ENCODE peak calls at places on chromosome 12, in six cellular contexts. F is WTC11, E is H1, Y is K562, U is HCT116, R is GM12878. Z is an unnamed sample.

GRCh38 chr12:18589316-18589715 is 148.5 kb downstream of the PLCZ1 start:
- DNase-seq in U (no peak), Y (no peak), F (no peak), R (no peak), E (no peak), Z (no peak)

GRCh38 chr12:62848418-62848817 is 86.5 kb downstream of the PPM1H start:
- DNase-seq in F (no peak), E (no peak), U (peak), Y (no peak), R (peak), Z (no peak)

GRCh38 chr12:52636189-52636588 is 15.8 kb downstream of the KRT2 start:
- DNase-seq in E (peak), U (no peak), Y (no peak), F (no peak), R (no peak), Z (no peak)

GRCh38 chr12:75759842-75760260 is 248.4 kb upstream of the KRR1 start:
- DNase-seq in R (no peak), E (no peak), Y (no peak), F (no peak), U (peak), Z (no peak)

GRCh38 chr12:12190087-12190809 is 76.6 kb downstream of the LRP6 start:
- DNase-seq in E (no peak), R (no peak), Y (peak), F (no peak), U (no peak), Z (no peak)

GRCh38 chr12:94644622-94645021 is 5.7 kb downstream of the TMCC3 start:
- DNase-seq in F (no peak), R (peak), E (no peak), Y (no peak), U (no peak), Z (no peak)

GRCh38 chr12:47802312-47802711 is 17.4 kb downstream of the HDAC7 start:
- DNase-seq in E (no peak), U (no peak), F (peak), R (no peak), Y (no peak), Z (no peak)

GRCh38 chr12:16955083-16955657 is 349.2 kb upstream of the LMO3 start:
- DNase-seq in U (no peak), E (no peak), Y (no peak), F (no peak), R (no peak), Z (no peak)

GRCh38 chr12:77343291-77343690 is 277.9 kb upstream of the E2F7 start:
- DNase-seq in Y (no peak), E (no peak), R (no peak), U (no peak), F (no peak), Z (no peak)

GRCh38 chr12:31855427-31855826 is 103.8 kb upstream of the RESF1 start:
- DNase-seq in F (no peak), R (no peak), E (no peak), U (no peak), Y (no peak), Z (no peak)

GRCh38 chr12:131368073-131369071 is 342.5 kb upstream of the SFSWAP start:
- DNase-seq in R (no peak), E (no peak), Y (no peak), U (no peak), F (no peak), Z (no peak)

GRCh38 chr12:131371580-131372475 is 339.1 kb upstream of the SFSWAP start:
- DNase-seq in F (no peak), R (no peak), Y (no peak), E (peak), U (no peak), Z (no peak)

GRCh38 chr12:131370791-131371579 is 339.9 kb upstream of the SFSWAP start:
- DNase-seq in F (no peak), E (peak), U (no peak), Y (no peak), R (no peak), Z (no peak)

GRCh38 chr12:131369094-131369845 is 341.6 kb upstream of the SFSWAP start:
- DNase-seq in F (no peak), U (no peak), Y (no peak), E (no peak), R (no peak), Z (no peak)

DNA sequence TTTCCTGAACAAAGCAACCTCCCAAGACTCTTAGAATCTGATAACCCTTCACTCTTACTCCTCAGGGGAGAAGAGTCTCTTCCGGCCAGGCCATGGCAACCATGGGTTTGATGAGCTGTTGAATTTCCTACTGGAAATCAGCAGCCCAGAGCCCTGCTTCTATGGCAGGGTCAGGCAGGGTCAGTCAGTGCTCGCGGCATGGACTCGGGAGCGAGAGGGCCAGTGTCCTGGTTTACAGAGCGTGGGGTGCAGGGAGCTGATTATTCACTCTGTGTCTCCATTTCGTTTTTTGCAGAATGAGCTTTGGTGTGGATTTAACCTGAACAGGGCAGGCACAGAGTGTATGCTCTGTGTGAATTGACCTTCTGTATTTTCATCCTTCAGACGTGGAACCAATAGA is 340.6 kb upstream of the SFSWAP start:
- DNase-seq in Y (no peak), U (no peak), E (no peak), R (no peak), F (no peak), Z (no peak)
- TF ChIP-seq ATF3 in Y (no peak), U (no peak), E (no peak), R (no peak), F (no peak), Z (no peak)

GRCh38 chr12:131810672-131811071 is 17.5 kb upstream of the MMP17 start:
- DNase-seq in R (no peak), U (no peak), F (no peak), E (no peak), Y (no peak), Z (no peak)
- TF ChIP-seq ATF3 in R (no peak), U (no peak), F (no peak), E (no peak), Y (no peak), Z (no peak)

GRCh38 chr12:90090929-90091651 is 382.5 kb upstream of the ATP2B1 start:
- DNase-seq in E (no peak), Y (no peak), U (peak), R (no peak), F (no peak), Z (no peak)

GRCh38 chr12:90086281-90086680 is 377.6 kb upstream of the ATP2B1 start:
- DNase-seq in R (no peak), F (no peak), Y (no peak), E (no peak), U (no peak), Z (no peak)

GRCh38 chr12:90091809-90092208 is 383.2 kb upstream of the ATP2B1 start:
- DNase-seq in Y (no peak), U (no peak), R (no peak), F (no peak), E (no peak), Z (no peak)
- TF ChIP-seq ATF3 in Y (no peak), U (no peak), R (no peak), F (no peak), E (no peak), Z (no peak)

GRCh38 chr12:19744760-19745218 is 305.5 kb downstream of the AEBP2 start:
- DNase-seq in U (no peak), E (no peak), F (no peak), Y (no peak), R (no peak), Z (no peak)
- TF ChIP-seq ATF3 in U (no peak), E (no peak), F (no peak), Y (no peak), R (no peak), Z (no peak)

DNA sequence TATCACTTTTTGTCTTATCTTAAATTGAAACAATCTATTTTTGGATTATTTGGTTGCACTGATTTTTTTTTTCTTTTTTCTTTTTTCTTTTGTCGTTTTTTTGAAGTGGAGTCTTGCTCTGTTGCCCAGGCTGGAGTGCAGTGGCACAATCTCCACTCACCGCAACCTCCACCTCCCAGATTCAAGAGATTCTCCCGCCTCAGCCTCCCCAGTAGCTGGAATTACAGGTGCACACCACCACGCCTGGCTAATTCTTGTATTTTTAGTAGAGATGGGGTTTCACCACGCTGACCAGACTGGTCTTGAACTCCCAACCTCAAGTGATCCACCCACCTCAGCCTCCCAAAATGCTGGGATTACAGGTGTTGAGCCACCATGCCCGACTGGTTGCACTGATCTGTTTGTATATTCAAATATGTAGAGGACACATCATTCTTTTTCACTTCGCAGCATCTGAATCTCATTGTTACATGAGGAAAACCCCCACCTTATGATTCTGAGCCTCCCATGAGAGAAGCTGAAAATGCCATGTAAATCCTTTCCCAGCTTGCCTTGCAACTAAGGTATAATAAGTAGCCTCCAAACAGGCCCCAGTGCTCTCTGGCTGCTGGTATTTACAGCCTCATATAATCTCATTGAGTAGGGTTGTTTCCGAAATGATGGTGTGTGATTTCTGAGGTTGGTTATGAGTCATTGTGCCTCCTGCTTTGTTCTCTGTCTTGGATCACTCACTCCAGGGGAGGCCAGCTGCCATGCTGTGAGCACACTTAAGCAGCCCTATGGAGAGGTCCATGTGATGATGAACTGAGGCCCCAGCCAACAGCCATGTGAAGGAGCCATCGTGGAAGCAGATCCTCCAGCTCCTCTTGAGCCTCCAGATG is 5.2 kb upstream of the HSP90B1 start:
- DNase-seq in F (no peak), R (peak), Y (no peak), E (no peak), U (peak), Z (no peak)
- TF ChIP-seq ATF3 in F (no peak), R (no peak), Y (no peak), E (no peak), U (no peak), Z (no peak)

GRCh38 chr12:108236366-108236765 is 102.7 kb downstream of the CMKLR1 start:
- DNase-seq in E (no peak), R (no peak), U (no peak), F (no peak), Y (no peak), Z (no peak)

GRCh38 chr12:108232565-108232964 is 103.5 kb downstream of the WSCD2 start:
- DNase-seq in F (no peak), Y (no peak), R (no peak), U (peak), E (no peak), Z (no peak)

GRCh38 chr12:108235231-108235959 is 103.7 kb downstream of the CMKLR1 start:
- DNase-seq in Y (no peak), R (no peak), U (no peak), E (no peak), F (peak), Z (no peak)

GRCh38 chr12:108231909-108232434 is 102.9 kb downstream of the WSCD2 start:
- DNase-seq in R (no peak), F (no peak), U (no peak), Y (no peak), E (no peak), Z (no peak)

GRCh38 chr12:108234155-108234554 is 105.0 kb downstream of the CMKLR1 start:
- DNase-seq in E (no peak), Y (no peak), U (no peak), R (no peak), F (no peak), Z (no peak)
- TF ChIP-seq ATF3 in E (no peak), Y (no peak), U (no peak), R (no peak), F (no peak), Z (no peak)

GRCh38 chr12:97017213-97017612 is 110.2 kb downstream of the NEDD1 start:
- DNase-seq in F (no peak), E (no peak), U (no peak), R (no peak), Y (no peak), Z (no peak)

DNA sequence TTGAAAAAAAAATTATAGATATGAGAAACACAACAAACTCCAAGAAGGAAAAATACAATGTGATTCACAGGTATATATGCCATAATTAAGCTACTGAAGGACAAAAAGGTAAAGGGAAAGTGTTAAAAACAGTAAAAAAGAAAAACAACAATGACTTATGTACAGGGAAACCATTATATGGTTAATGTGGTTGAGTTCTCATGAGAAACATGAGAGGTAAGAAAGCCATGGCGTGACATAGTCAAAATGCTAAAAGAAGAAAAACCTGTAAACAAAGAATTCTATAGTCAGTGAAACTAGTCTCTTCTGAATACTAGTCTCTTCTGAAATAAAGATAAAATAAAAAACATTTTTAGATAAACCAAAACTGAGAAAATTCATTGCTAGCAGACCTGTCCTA is 109.1 kb downstream of the NEDD1 start:
- DNase-seq in U (no peak), R (no peak), E (no peak), Y (no peak), F (no peak), Z (no peak)
- TF ChIP-seq ATF3 in U (no peak), R (no peak), E (no peak), Y (no peak), F (no peak), Z (no peak)

GRCh38 chr12:3141339-3142321 is 64.5 kb downstream of the TSPAN9 start:
- DNase-seq in R (no peak), E (peak), Y (no peak), U (no peak), F (no peak), Z (no peak)
- TF ChIP-seq ATF3 in R (no peak), E (no peak), Y (no peak), U (no peak), F (no peak), Z (no peak)

Z was measured in HepG2.